ENCODE peak calls at places on chromosomes 7 and 10, in four cellular contexts. One of them, this sample, is unnamed.

GRCh38 chr10:87761892-87762291 is 56.1 kb downstream of the ATAD1 start:
- DNase-seq in H1: no peak
- DNase-seq in mesenchymal stem cell: peak; percentile 88
- DNase-seq in mesendoderm: peak; percentile 35
- DNase-seq in this sample: no peak

GRCh38 chr7:73879977-73880681 is 19.2 kb downstream of the TMEM270 start:
- DNase-seq in mesendoderm: peak; percentile 41
- DNase-seq in H1: no peak
- DNase-seq in mesenchymal stem cell: no peak
- DNase-seq in this sample: no peak

GRCh38 chr10:122051609-122052385 is 62.8 kb downstream of the TACC2 start:
- DNase-seq in mesendoderm: peak; percentile 89
- DNase-seq in mesenchymal stem cell: peak; percentile 75
- DNase-seq in H1: no peak
- DNase-seq in this sample: peak; percentile 23

GRCh38 chr10:131870831-131871672 is 29.8 kb upstream of the PPP2R2D start:
- DNase-seq in mesendoderm: no peak
- DNase-seq in mesenchymal stem cell: no peak
- DNase-seq in H1: no peak
- DNase-seq in this sample: no peak

GRCh38 chr7:157769016-157769869 is 432.4 kb downstream of the DNAJB6 start:
- DNase-seq in mesenchymal stem cell: no peak
- DNase-seq in H1: no peak
- DNase-seq in mesendoderm: peak; percentile 61
- DNase-seq in this sample: peak; percentile 21

GRCh38 chr7:98774893-98775292 is 94.9 kb downstream of the TMEM130 start:
- DNase-seq in H1: no peak
- DNase-seq in mesendoderm: no peak
- DNase-seq in mesenchymal stem cell: no peak
- DNase-seq in this sample: no peak

GRCh38 chr10:70430489-70431445 is 10.7 kb downstream of the NODAL start:
- DNase-seq in mesendoderm: peak; percentile 70
- DNase-seq in H1: no peak
- DNase-seq in mesenchymal stem cell: peak; percentile 98
- DNase-seq in this sample: no peak

GRCh38 chr7:141444956-141445355 is 106.3 kb upstream of the AGK start:
- DNase-seq in H1: no peak
- DNase-seq in mesenchymal stem cell: no peak
- DNase-seq in mesendoderm: peak; percentile 77
- DNase-seq in this sample: no peak

GRCh38 chr10:78248651-78249464 is 215.2 kb downstream of the RPS24 start:
- DNase-seq in mesenchymal stem cell: no peak
- DNase-seq in H1: no peak
- DNase-seq in mesendoderm: no peak
- DNase-seq in this sample: no peak

GRCh38 chr10:93225938-93226337 is 152.2 kb downstream of the CYP26A1 start:
- DNase-seq in mesenchymal stem cell: no peak
- DNase-seq in mesendoderm: no peak
- DNase-seq in H1: no peak
- DNase-seq in this sample: no peak

GRCh38 chr10:60731134-60731883 is 47.0 kb upstream of the CDK1 start:
- DNase-seq in mesendoderm: no peak
- DNase-seq in mesenchymal stem cell: peak; percentile 56
- DNase-seq in H1: no peak
- DNase-seq in this sample: no peak

GRCh38 chr7:1571261-1571650 is 1.4 kb upstream of the PSMG3 start:
- DNase-seq in mesendoderm: no peak
- DNase-seq in H1: no peak
- DNase-seq in mesenchymal stem cell: peak; percentile 87
- DNase-seq in this sample: no peak

GRCh38 chr10:29600821-29601220 is 34.0 kb downstream of the SVIL start:
- DNase-seq in H1: no peak
- DNase-seq in mesenchymal stem cell: no peak
- DNase-seq in mesendoderm: no peak
- DNase-seq in this sample: no peak

GRCh38 chr10:44990302-44990655 is 10.4 kb upstream of the ZNF22 start:
- DNase-seq in H1: peak; percentile 64
- DNase-seq in mesendoderm: peak; percentile 82
- DNase-seq in mesenchymal stem cell: no peak
- DNase-seq in this sample: peak; percentile 27

GRCh38 chr7:6530626-6531491 is 20.4 kb downstream of the GRID2IP start:
- DNase-seq in H1: no peak
- DNase-seq in mesendoderm: peak; percentile 54
- DNase-seq in mesenchymal stem cell: no peak
- DNase-seq in this sample: no peak

GRCh38 chr7:139853576-139854511 is 24.8 kb downstream of the TBXAS1 start:
- DNase-seq in mesendoderm: no peak
- DNase-seq in mesenchymal stem cell: peak; percentile 93
- DNase-seq in H1: no peak
- DNase-seq in this sample: no peak

GRCh38 chr10:120700421-120700820 is 150.7 kb upstream of the WDR11 start:
- DNase-seq in H1: no peak
- DNase-seq in mesendoderm: no peak
- DNase-seq in mesenchymal stem cell: no peak
- DNase-seq in this sample: no peak

GRCh38 chr7:39295791-39296190 is 270.4 kb upstream of the YAE1 start:
- DNase-seq in H1: no peak
- DNase-seq in mesendoderm: no peak
- DNase-seq in mesenchymal stem cell: no peak
- DNase-seq in this sample: no peak

GRCh38 chr7:115178831-115179230 is 256.9 kb downstream of the MDFIC start:
- DNase-seq in mesenchymal stem cell: peak; percentile 24
- DNase-seq in mesendoderm: no peak
- DNase-seq in H1: no peak
- DNase-seq in this sample: no peak

GRCh38 chr7:98724591-98724990 is 107.5 kb downstream of the NPTX2 start:
- DNase-seq in mesendoderm: no peak
- DNase-seq in mesenchymal stem cell: no peak
- DNase-seq in H1: no peak
- DNase-seq in this sample: no peak

GRCh38 chr7:158409120-158409519 is 178.5 kb downstream of the PTPRN2 start:
- DNase-seq in mesenchymal stem cell: no peak
- DNase-seq in mesendoderm: no peak
- DNase-seq in H1: no peak
- DNase-seq in this sample: no peak

GRCh38 chr7:1931248-1931950 is 261.3 kb downstream of the ELFN1 start:
- DNase-seq in H1: no peak
- DNase-seq in mesenchymal stem cell: peak; percentile 14
- DNase-seq in mesendoderm: no peak
- DNase-seq in this sample: no peak

GRCh38 chr7:77989981-77990566 is 191.5 kb downstream of the PHTF2 start:
- DNase-seq in H1: no peak
- DNase-seq in mesendoderm: peak; percentile 75
- DNase-seq in mesenchymal stem cell: peak; percentile 19
- DNase-seq in this sample: no peak

GRCh38 chr10:110786172-110786571 is 85.6 kb upstream of the PDCD4 start:
- DNase-seq in H1: no peak
- DNase-seq in mesenchymal stem cell: peak; percentile 51
- DNase-seq in mesendoderm: peak; percentile 23
- DNase-seq in this sample: no peak

GRCh38 chr7:121510858-121511482 is 114.9 kb upstream of the FAM3C start:
- DNase-seq in mesendoderm: peak; percentile 41
- DNase-seq in mesenchymal stem cell: no peak
- DNase-seq in H1: no peak
- DNase-seq in this sample: no peak

GRCh38 chr10:104767282-104767681 is 126.2 kb downstream of the SORCS3 start:
- DNase-seq in mesendoderm: no peak
- DNase-seq in H1: no peak
- DNase-seq in mesenchymal stem cell: no peak
- DNase-seq in this sample: no peak

GRCh38 chr7:139490130-139490529 is 6.7 kb upstream of the KLRG2 start:
- DNase-seq in mesendoderm: no peak
- DNase-seq in mesenchymal stem cell: no peak
- DNase-seq in H1: no peak
- DNase-seq in this sample: no peak

GRCh38 chr10:63236113-63236935 is 103.2 kb downstream of the NRBF2 start:
- DNase-seq in H1: no peak
- DNase-seq in mesenchymal stem cell: peak; percentile 95
- DNase-seq in mesendoderm: peak; percentile 41
- DNase-seq in this sample: no peak

GRCh38 chr10:93199221-93199681 is 125.6 kb downstream of the CYP26A1 start:
- DNase-seq in mesenchymal stem cell: peak; percentile 83
- DNase-seq in mesendoderm: no peak
- DNase-seq in H1: no peak
- DNase-seq in this sample: no peak

GRCh38 chr7:46725838-46726237 is 804.8 kb upstream of the IGFBP3 start:
- DNase-seq in H1: no peak
- DNase-seq in mesenchymal stem cell: no peak
- DNase-seq in mesendoderm: no peak
- DNase-seq in this sample: no peak

GRCh38 chr10:55550241-55550640 is 749.2 kb upstream of the PCDH15 start:
- DNase-seq in mesenchymal stem cell: peak; percentile 67
- DNase-seq in mesendoderm: no peak
- DNase-seq in H1: no peak
- DNase-seq in this sample: no peak
- H2AK5ac ChIP-seq in mesenchymal stem cell: no peak overlapping the region
- H2AK5ac ChIP-seq in mesendoderm: no peak overlapping the region
- H2AK5ac ChIP-seq in H1: no peak overlapping the region
- H2AK5ac ChIP-seq in this sample: no peak overlapping the region

DNA sequence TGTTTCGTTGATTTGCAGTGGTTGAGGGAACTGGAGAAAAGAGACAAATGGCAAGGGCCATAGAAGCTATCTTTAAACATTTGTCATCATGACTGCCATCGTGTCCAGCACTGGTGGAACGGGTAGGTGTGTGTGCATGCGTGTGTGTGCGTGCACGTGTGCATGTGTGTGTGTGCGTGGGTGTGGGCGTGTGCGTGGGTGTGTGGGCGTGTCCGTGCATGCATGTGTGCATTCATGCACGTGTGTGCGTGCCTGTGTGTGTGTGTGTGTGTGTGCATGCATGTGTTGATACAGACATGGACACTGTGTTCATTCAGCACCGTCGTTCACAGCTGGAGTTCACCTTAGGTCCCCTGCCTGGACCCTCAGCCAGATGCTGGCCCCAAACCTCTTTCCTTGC is 38.1 kb upstream of the AP5Z1 start:
- DNase-seq in mesenchymal stem cell: no peak
- DNase-seq in H1: no peak
- DNase-seq in mesendoderm: no peak
- DNase-seq in this sample: no peak
- H3K23ac ChIP-seq in mesenchymal stem cell: no peak overlapping the region
- H3K23ac ChIP-seq in H1: no peak overlapping the region
- H3K23ac ChIP-seq in mesendoderm: peak overlapping the region; percentile 24
- H3K23ac ChIP-seq in this sample: peak overlapping the region; percentile 85

DNA sequence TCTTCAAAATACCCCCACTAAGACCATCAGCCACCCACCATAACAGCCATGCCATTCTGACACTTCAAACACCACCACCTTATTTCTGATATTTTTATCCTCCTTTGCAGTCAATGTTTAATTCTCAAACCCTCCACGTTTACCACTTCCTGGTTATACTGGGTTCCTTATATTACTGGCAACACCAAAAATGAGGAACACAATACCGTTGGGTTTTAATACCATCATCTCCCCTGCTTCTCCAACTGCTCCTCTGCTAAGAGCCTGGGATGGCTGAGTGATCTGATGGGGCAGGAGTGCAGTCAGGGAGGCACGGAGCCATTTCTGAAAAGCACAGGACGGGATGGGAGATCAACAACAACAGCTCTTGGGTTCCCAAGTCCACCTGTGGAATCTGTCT is 140.5 kb downstream of the CHCHD3 start:
- DNase-seq in mesendoderm: no peak
- DNase-seq in H1: no peak
- DNase-seq in mesenchymal stem cell: no peak
- DNase-seq in this sample: no peak
- H2AK5ac ChIP-seq in mesendoderm: no peak overlapping the region
- H2AK5ac ChIP-seq in H1: no peak overlapping the region
- H2AK5ac ChIP-seq in mesenchymal stem cell: no peak overlapping the region
- H2AK5ac ChIP-seq in this sample: no peak overlapping the region

DNA sequence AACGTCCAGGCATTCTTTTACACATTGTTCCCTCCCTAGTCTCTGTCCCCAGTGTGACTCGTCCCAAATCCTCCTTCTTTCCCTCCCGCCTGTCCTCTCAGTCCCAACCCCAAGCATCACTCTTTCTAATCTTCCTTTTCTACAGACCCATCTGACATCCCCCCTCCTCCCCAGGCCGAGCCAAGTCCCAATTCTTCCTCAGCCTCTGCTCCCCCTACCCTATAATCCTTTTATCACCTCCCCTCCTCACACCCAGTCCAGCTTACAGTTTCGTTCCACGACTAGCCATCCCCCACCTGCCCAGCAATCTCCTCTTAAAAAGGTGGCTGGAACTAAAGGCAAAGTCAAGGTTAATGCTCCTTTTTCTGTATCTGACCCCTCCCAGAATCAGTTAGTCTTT is 95.1 kb downstream of the MACC1 start:
- DNase-seq in mesendoderm: peak; percentile 80
- DNase-seq in H1: no peak
- DNase-seq in mesenchymal stem cell: no peak
- DNase-seq in this sample: no peak
- H3K23ac ChIP-seq in mesendoderm: no peak overlapping the region
- H3K23ac ChIP-seq in H1: no peak overlapping the region
- H3K23ac ChIP-seq in mesenchymal stem cell: no peak overlapping the region
- H3K23ac ChIP-seq in this sample: no peak overlapping the region

GRCh38 chr10:88902328-88902789 is 22.3 kb downstream of the STAMBPL1 start:
- DNase-seq in H1: no peak
- DNase-seq in mesendoderm: no peak
- DNase-seq in mesenchymal stem cell: no peak
- DNase-seq in this sample: no peak

GRCh38 chr10:88903715-88904114 is 23.7 kb downstream of the STAMBPL1 start:
- DNase-seq in H1: no peak
- DNase-seq in mesenchymal stem cell: no peak
- DNase-seq in mesendoderm: no peak
- DNase-seq in this sample: no peak

GRCh38 chr10:88901206-88901605 is 21.2 kb downstream of the STAMBPL1 start:
- DNase-seq in H1: no peak
- DNase-seq in mesendoderm: no peak
- DNase-seq in mesenchymal stem cell: no peak
- DNase-seq in this sample: no peak

GRCh38 chr10:88899886-88900285 is 19.8 kb downstream of the STAMBPL1 start:
- DNase-seq in H1: no peak
- DNase-seq in mesendoderm: no peak
- DNase-seq in mesenchymal stem cell: no peak
- DNase-seq in this sample: no peak

GRCh38 chr10:88901610-88902327 is 21.7 kb downstream of the STAMBPL1 start:
- DNase-seq in mesenchymal stem cell: peak; percentile 41
- DNase-seq in mesendoderm: no peak
- DNase-seq in H1: no peak
- DNase-seq in this sample: no peak
- H2AK5ac ChIP-seq in mesenchymal stem cell: no peak overlapping the region
- H2AK5ac ChIP-seq in mesendoderm: no peak overlapping the region
- H2AK5ac ChIP-seq in H1: no peak overlapping the region
- H2AK5ac ChIP-seq in this sample: no peak overlapping the region

GRCh38 chr10:35079267-35079666 is 10.9 kb downstream of the CUL2 start:
- DNase-seq in mesenchymal stem cell: peak; percentile 21
- DNase-seq in mesendoderm: no peak
- DNase-seq in H1: no peak
- DNase-seq in this sample: no peak
- H3K23ac ChIP-seq in mesenchymal stem cell: no peak overlapping the region
- H3K23ac ChIP-seq in mesendoderm: no peak overlapping the region
- H3K23ac ChIP-seq in H1: no peak overlapping the region
- H3K23ac ChIP-seq in this sample: no peak overlapping the region

This sample was measured in neuronal stem cell.